ENCODE peak calls at places on chromosomes 1 and 21, in nine cellular contexts. I is left ventricle myocardium inferior, Y is transverse colon, D is right lobe of liver, G is mucosa of descending colon, F is left lung, A is neural progenitor cell, H is cardiac muscle cell, E is spleen. Z is an unnamed sample. For H3K4me1, the result is how much of the 10 kb centered on the place peaks cover.

GRCh38 chr1:90023691-90024090 is 28.8 kb downstream of the ZNF326 start:
- DNase-seq in I (no peak), Y (no peak), D (no peak), G (no peak), F (no peak), A (no peak), H (no peak), E (no peak), Z (no peak)

GRCh38 chr1:218414060-218414728 is 69.1 kb downstream of the TGFB2 start:
- DNase-seq in I (no peak), Y (no peak), D (no peak), G (no peak), F (no peak), A (no peak), H (no peak), E (no peak), Z (no peak)

GRCh38 chr1:32931760-32932159 is 30.6 kb upstream of the TMEM54 start:
- DNase-seq in I (no peak), Y (no peak), D (no peak), G (no peak), F (no peak), A (no peak), H (no peak), E (no peak), Z (no peak)

GRCh38 chr1:8040586-8040985 is 14.5 kb upstream of the ERRFI1 start:
- DNase-seq in I (peak), Y (peak), D (peak), G (peak), F (no peak), A (no peak), H (no peak), E (no peak), Z (peak)

GRCh38 chr1:203378529-203379271 is 27.8 kb upstream of the FMOD start:
- DNase-seq in I (no peak), Y (no peak), D (no peak), G (no peak), F (no peak), A (no peak), H (peak), E (no peak), Z (no peak)

GRCh38 chr1:180571832-180572636 is 13.3 kb downstream of the OVAAL start:
- DNase-seq in I (no peak), Y (no peak), D (no peak), G (no peak), F (no peak), A (no peak), H (no peak), E (no peak), Z (no peak)

GRCh38 chr21:46585191-46585953 is 19.5 kb downstream of the S100B start:
- DNase-seq in I (no peak), Y (peak), D (no peak), G (peak), F (no peak), A (no peak), H (no peak), E (no peak), Z (no peak)

GRCh38 chr21:36765229-36765628 is 66.3 kb downstream of the SIM2 start:
- DNase-seq in I (no peak), Y (no peak), D (no peak), G (no peak), F (no peak), A (no peak), H (no peak), E (no peak), Z (no peak)

GRCh38 chr1:179081696-179082307 is at the start of gene TOR3A:
- DNase-seq in I (peak), Y (peak), D (peak), G (peak), F (peak), A (peak), H (peak), E (peak), Z (peak)

GRCh38 chr1:109482796-109483638 is 688 bp upstream of the ATXN7L2 start:
- DNase-seq in I (no peak), Y (no peak), D (peak), G (peak), F (no peak), A (peak), H (peak), E (peak), Z (no peak)

GRCh38 chr1:232764458-232765231 is 40.6 kb upstream of the MAP10 start:
- DNase-seq in I (no peak), Y (peak), D (no peak), G (peak), F (no peak), A (no peak), H (no peak), E (no peak), Z (peak)

GRCh38 chr1:54973205-54973921 is 7.1 kb upstream of the TMEM61 start:
- DNase-seq in I (peak), Y (no peak), D (no peak), G (peak), F (no peak), A (peak), H (peak), E (no peak), Z (peak)

GRCh38 chr1:217369996-217370551 is 260.8 kb downstream of the GPATCH2 start:
- DNase-seq in I (no peak), Y (no peak), D (no peak), G (no peak), F (no peak), A (no peak), H (no peak), E (no peak), Z (no peak)

GRCh38 chr1:156980551-156980950 is 60.1 kb downstream of the LRRC71 start:
- DNase-seq in I (no peak), Y (no peak), D (no peak), G (no peak), F (no peak), A (no peak), H (no peak), E (no peak), Z (no peak)

GRCh38 chr1:2133879-2134215 is 60.7 kb downstream of the FAAP20 start:
- DNase-seq in I (peak), Y (no peak), D (no peak), G (peak), F (peak), A (peak), H (no peak), E (peak), Z (no peak)

GRCh38 chr1:32870615-32871363 is at the start of gene FNDC5:
- DNase-seq in I (peak), Y (no peak), D (no peak), G (no peak), F (no peak), A (peak), H (peak), E (no peak), Z (peak)

GRCh38 chr1:204196068-204196795 is at the start of gene KISS1:
- DNase-seq in I (no peak), Y (no peak), D (no peak), G (no peak), F (no peak), A (no peak), H (no peak), E (peak), Z (no peak)

GRCh38 chr1:6424619-6425593 is at the start of gene ESPN:
- DNase-seq in I (no peak), Y (no peak), D (no peak), G (no peak), F (peak), A (peak), H (no peak), E (no peak), Z (no peak)

GRCh38 chr21:46424062-46424591 is 34.6 kb upstream of the DIP2A start:
- DNase-seq in I (no peak), Y (no peak), D (no peak), G (no peak), F (peak), A (no peak), H (no peak), E (peak), Z (no peak)

GRCh38 chr1:6423321-6423999 is 1.1 kb upstream of the ESPN start:
- DNase-seq in I (no peak), Y (peak), D (peak), G (peak), F (peak), A (peak), H (peak), E (peak), Z (peak)

GRCh38 chr1:234997201-234998173 is 131.2 kb downstream of the TOMM20 start:
- DNase-seq in I (peak), Y (peak), D (peak), G (peak), F (peak), A (no peak), H (peak), E (no peak), Z (peak)

GRCh38 chr1:110235839-110236682 is 25.9 kb downstream of the KCNC4 start:
- DNase-seq in I (no peak), Y (no peak), D (no peak), G (no peak), F (no peak), A (no peak), H (no peak), E (peak), Z (no peak)

GRCh38 chr1:35702540-35702939 is 16.1 kb downstream of the C1orf216 start:
- DNase-seq in I (no peak), Y (no peak), D (no peak), G (no peak), F (no peak), A (peak), H (no peak), E (no peak), Z (no peak)

GRCh38 chr1:90730247-90731022 is 13.3 kb upstream of the BARHL2 start:
- DNase-seq in I (no peak), Y (no peak), D (no peak), G (no peak), F (peak), A (peak), H (no peak), E (no peak), Z (no peak)

GRCh38 chr1:27356628-27357280 is 10.0 kb downstream of the MAP3K6 start:
- DNase-seq in I (no peak), Y (peak), D (no peak), G (peak), F (peak), A (peak), H (no peak), E (peak), Z (no peak)

GRCh38 chr1:27356277-27356627 is 10.5 kb downstream of the MAP3K6 start:
- DNase-seq in I (no peak), Y (no peak), D (no peak), G (no peak), F (no peak), A (no peak), H (no peak), E (no peak), Z (no peak)

GRCh38 chr1:27358928-27359313 is 7.8 kb downstream of the MAP3K6 start:
- DNase-seq in I (no peak), Y (no peak), D (no peak), G (no peak), F (no peak), A (no peak), H (no peak), E (no peak), Z (no peak)

GRCh38 chr1:27358038-27358927 is 8.5 kb downstream of the MAP3K6 start:
- DNase-seq in I (no peak), Y (no peak), D (no peak), G (no peak), F (no peak), A (no peak), H (no peak), E (no peak), Z (no peak)

GRCh38 chr1:27357281-27358037 is 9.3 kb downstream of the MAP3K6 start:
- DNase-seq in I (peak), Y (peak), D (peak), G (peak), F (peak), A (peak), H (peak), E (peak), Z (peak)
- TF ChIP-seq CTCF in I (peak), Y (peak), D (peak), G (peak), F (peak), A (peak), H (peak), E (peak), Z (peak)

GRCh38 chr1:202215472-202216130 is 22.0 kb downstream of the LGR6 start:
- DNase-seq in I (no peak), Y (no peak), D (no peak), G (no peak), F (no peak), A (peak), H (no peak), E (no peak), Z (no peak)

GRCh38 chr1:202212787-202213186 is 19.2 kb downstream of the LGR6 start:
- DNase-seq in I (no peak), Y (no peak), D (no peak), G (no peak), F (no peak), A (no peak), H (no peak), E (no peak), Z (no peak)

GRCh38 chr1:202216691-202217090 is 23.1 kb downstream of the LGR6 start:
- DNase-seq in I (no peak), Y (no peak), D (no peak), G (no peak), F (no peak), A (no peak), H (no peak), E (no peak), Z (peak)

GRCh38 chr1:202213361-202214088 is 19.9 kb downstream of the LGR6 start:
- DNase-seq in I (no peak), Y (no peak), D (no peak), G (no peak), F (no peak), A (peak), H (no peak), E (no peak), Z (no peak)

GRCh38 chr1:202214089-202214843 is 20.7 kb downstream of the LGR6 start:
- DNase-seq in I (no peak), Y (peak), D (no peak), G (no peak), F (peak), A (peak), H (peak), E (no peak), Z (peak)
- H3K4me3 ChIP-seq in I (peak), Y (peak), D (no peak), G (no peak), F (peak), A (peak), H (peak), E (peak), Z (no peak)

GRCh38 chr1:175678471-175678870 is 64.9 kb downstream of the TNR start:
- DNase-seq in I (no peak), Y (no peak), D (no peak), G (no peak), F (no peak), A (no peak), H (no peak), E (no peak), Z (no peak)
- H3K4me1 ChIP-seq in I (under half), Y (under half), D (under half), G (under half), F (under half), A (under half), H (under half), E (under half), Z (under half)

DNA sequence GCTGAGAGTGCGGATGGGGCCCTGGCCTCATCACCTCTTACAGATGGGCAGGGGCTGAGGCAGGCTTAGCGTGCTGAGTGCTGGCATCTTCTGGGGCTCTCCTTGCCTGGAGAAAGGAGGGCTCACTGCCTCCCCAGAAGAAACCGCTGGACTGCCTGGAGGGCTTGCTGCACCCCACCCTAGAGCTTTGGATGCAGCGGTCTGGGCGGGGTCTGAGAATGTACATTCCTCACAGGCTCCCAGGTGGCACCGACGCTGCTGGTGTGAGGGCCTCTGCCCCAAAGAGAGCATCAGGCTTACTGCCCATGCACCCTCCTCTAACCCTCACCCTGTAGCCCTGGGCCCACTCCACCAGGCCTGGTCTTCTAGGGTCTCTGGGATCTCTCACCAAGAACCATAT is 51.1 kb downstream of the RAP1GAP start:
- DNase-seq in I (no peak), Y (no peak), D (no peak), G (no peak), F (peak), A (no peak), H (no peak), E (no peak), Z (peak)
- TF ChIP-seq CTCF in I (no peak), Y (no peak), D (no peak), G (no peak), F (no peak), A (no peak), H (no peak), E (no peak), Z (no peak)

GRCh38 chr1:247906504-247907047 is 11.2 kb downstream of the OR2W3 start:
- DNase-seq in I (no peak), Y (peak), D (no peak), G (no peak), F (no peak), A (no peak), H (no peak), E (no peak), Z (no peak)
- H3K4me3 ChIP-seq in I (peak), Y (peak), D (peak), G (no peak), F (peak), A (no peak), H (no peak), E (peak), Z (no peak)